ENCODE peak calls at places on chromosomes 4 and X, in ten cellular contexts. T, B, F, O, Y, M, H, L, C and U are unnamed samples.
A peak's percentile ranks its signal among the peaks of the same experiment; 100 is the strongest.

GRCh38 chrX:97446298-97446882 is 562.7 kb downstream of the RPA4 start:
- DNase-seq in T (no peak), B (no peak), F (no peak), O (no peak), Y (no peak), M (peak; percentile 26), H (no peak), L (no peak), C (no peak), U (no peak)

GRCh38 chrX:11137543-11138139 is 26.5 kb downstream of the HCCS start:
- DNase-seq in T (peak; percentile 49), B (no peak), F (peak; percentile 52), O (no peak), Y (no peak), M (peak; percentile 53), H (peak; percentile 45), L (no peak), C (no peak), U (peak; percentile 18)

GRCh38 chr4:188147176-188147575 is 7.9 kb downstream of the TRIML1 start:
- DNase-seq in T (no peak), B (no peak), F (no peak), O (no peak), Y (no peak), M (no peak), H (no peak), L (no peak), C (no peak), U (no peak)

GRCh38 chrX:74383611-74384010 is 37.7 kb upstream of the SLC16A2 start:
- DNase-seq in T (peak; percentile 53), B (peak; percentile 3), F (peak; percentile 35), O (peak; percentile 9), Y (no peak), M (peak; percentile 68), H (peak; percentile 16), L (no peak), C (no peak), U (peak; percentile 18)

GRCh38 chr4:683982-684571 is 4.9 kb downstream of the SLC49A3 start:
- DNase-seq in T (peak; percentile 72), B (peak; percentile 73), F (peak; percentile 84), O (peak; percentile 25), Y (no peak), M (peak; percentile 69), H (no peak), L (no peak), C (no peak), U (no peak)

GRCh38 chrX:20620301-20620700 is 353.6 kb upstream of the RPS6KA3 start:
- DNase-seq in T (no peak), B (no peak), F (no peak), O (no peak), Y (no peak), M (peak; percentile 65), H (no peak), L (no peak), C (no peak), U (no peak)

GRCh38 chrX:119573840-119574393 is 446 bp upstream of the UBE2A start:
- DNase-seq in T (peak; percentile 60), B (no peak), F (no peak), O (peak; percentile 2), Y (no peak), M (peak; percentile 60), H (no peak), L (no peak), C (peak; percentile 14), U (no peak)

GRCh38 chrX:119516157-119516702 is 48.0 kb downstream of the SLC25A5 start:
- DNase-seq in T (peak; percentile 67), B (peak; percentile 49), F (no peak), O (peak; percentile 8), Y (no peak), M (peak; percentile 75), H (no peak), L (peak; percentile 27), C (no peak), U (peak; percentile 41)

GRCh38 chr4:165379662-165380061 is 854 bp downstream of the CPE start:
- DNase-seq in T (no peak), B (peak; percentile 63), F (peak; percentile 4), O (no peak), Y (no peak), M (no peak), H (no peak), L (no peak), C (no peak), U (no peak)

GRCh38 chr4:173516621-173517612 is 13.1 kb downstream of the HAND2 start:
- DNase-seq in T (peak; percentile 80), B (no peak), F (no peak), O (no peak), Y (peak; percentile 79), M (no peak), H (no peak), L (no peak), C (no peak), U (no peak)

GRCh38 chrX:41518127-41518840 is 71.1 kb downstream of the NYX start:
- DNase-seq in T (no peak), B (no peak), F (no peak), O (no peak), Y (no peak), M (no peak), H (no peak), L (no peak), C (no peak), U (no peak)

GRCh38 chr4:179040259-179040658 is 1598.0 kb upstream of the AGA start:
- DNase-seq in T (no peak), B (no peak), F (no peak), O (no peak), Y (no peak), M (peak; percentile 28), H (no peak), L (no peak), C (no peak), U (no peak)

GRCh38 chr4:112889619-112890294 is 159.7 kb upstream of the ANK2 start:
- DNase-seq in T (peak; percentile 14), B (no peak), F (no peak), O (no peak), Y (no peak), M (peak; percentile 33), H (peak; percentile 82), L (no peak), C (no peak), U (peak; percentile 62)

GRCh38 chr4:15656038-15656470 is 897 bp upstream of the FBXL5 start:
- DNase-seq in T (peak; percentile 24), B (no peak), F (no peak), O (peak; percentile 61), Y (no peak), M (no peak), H (no peak), L (no peak), C (no peak), U (no peak)

GRCh38 chrX:17014216-17014615 is 67.8 kb downstream of the REPS2 start:
- DNase-seq in T (no peak), B (no peak), F (no peak), O (no peak), Y (no peak), M (no peak), H (no peak), L (no peak), C (no peak), U (no peak)

GRCh38 chr4:188879598-188879997 is 740.4 kb downstream of the TRIML1 start:
- DNase-seq in T (no peak), B (no peak), F (no peak), O (no peak), Y (no peak), M (no peak), H (no peak), L (no peak), C (no peak), U (no peak)

GRCh38 chr4:184649971-184650855 is 675 bp downstream of the PRIMPOL start:
- DNase-seq in T (peak; percentile 67), B (peak; percentile 45), F (peak; percentile 51), O (no peak), Y (no peak), M (peak; percentile 63), H (no peak), L (no peak), C (no peak), U (no peak)

GRCh38 chrX:47234583-47234982 is 1.8 kb downstream of the USP11 start:
- DNase-seq in T (no peak), B (no peak), F (no peak), O (no peak), Y (no peak), M (peak; percentile 21), H (no peak), L (no peak), C (no peak), U (no peak)

GRCh38 chr4:84727491-84727890 is 144.6 kb downstream of the CDS1 start:
- DNase-seq in T (no peak), B (no peak), F (no peak), O (no peak), Y (no peak), M (no peak), H (no peak), L (no peak), C (no peak), U (no peak)

GRCh38 chrX:12002876-12003275 is 135.4 kb upstream of the FRMPD4 start:
- DNase-seq in T (peak; percentile 15), B (no peak), F (no peak), O (no peak), Y (no peak), M (peak; percentile 25), H (no peak), L (no peak), C (no peak), U (no peak)

GRCh38 chr4:186918466-186918865 is 194.8 kb upstream of the FAT1 start:
- DNase-seq in T (no peak), B (no peak), F (no peak), O (no peak), Y (no peak), M (no peak), H (no peak), L (no peak), C (no peak), U (no peak)

GRCh38 chr4:6775746-6776145 is 6.8 kb upstream of the KIAA0232 start:
- DNase-seq in T (no peak), B (no peak), F (no peak), O (no peak), Y (no peak), M (no peak), H (no peak), L (no peak), C (no peak), U (no peak)

GRCh38 chrX:138669693-138670092 is 41.8 kb downstream of the FGF13 start:
- DNase-seq in T (no peak), B (no peak), F (no peak), O (no peak), Y (no peak), M (no peak), H (no peak), L (no peak), C (no peak), U (no peak)

GRCh38 chr4:173547889-173548288 is 17.9 kb upstream of the HAND2 start:
- DNase-seq in T (no peak), B (no peak), F (no peak), O (no peak), Y (no peak), M (peak; percentile 10), H (no peak), L (no peak), C (no peak), U (no peak)

GRCh38 chrX:88101968-88102367 is 584.4 kb downstream of the KLHL4 start:
- DNase-seq in T (no peak), B (no peak), F (no peak), O (no peak), Y (no peak), M (no peak), H (no peak), L (no peak), C (no peak), U (no peak)

GRCh38 chrX:50813843-50814661 is at the start of gene SHROOM4:
- DNase-seq in T (peak; percentile 73), B (no peak), F (peak; percentile 49), O (peak; percentile 61), Y (peak; percentile 84), M (no peak), H (no peak), L (no peak), C (no peak), U (no peak)

GRCh38 chr4:97987019-97987648 is 156.1 kb downstream of the STPG2 start:
- DNase-seq in T (peak; percentile 36), B (no peak), F (no peak), O (no peak), Y (no peak), M (peak; percentile 13), H (no peak), L (no peak), C (no peak), U (no peak)

GRCh38 chr4:1337376-1337831 is 9.6 kb upstream of the UVSSA start:
- DNase-seq in T (no peak), B (no peak), F (no peak), O (no peak), Y (no peak), M (peak; percentile 61), H (no peak), L (peak; percentile 14), C (no peak), U (no peak)